ENCODE peak calls at places on chromosomes 16 and 17, in eight cellular contexts. W is testis, M is cardiac muscle cell, Q is C1 segment of cervical spinal cord, C is EL, O is NCI-H1092, A is kidney tubule cell, E is IMR-90. U is an unnamed sample.

GRCh38 chr16:30609002-30609927 is 924 bp downstream of the ZNF689 start:
- DNase-seq in W (peak), O (peak), A (peak), C (peak), E (peak), M (peak), Q (peak), U (no peak)

GRCh38 chr16:10339777-10340752 is 45.8 kb upstream of the ATF7IP2 start:
- DNase-seq in C (no peak), M (no peak), A (no peak), O (no peak), E (no peak), Q (no peak), W (peak), U (no peak)

GRCh38 chr17:63740464-63741181 is 976 bp downstream of the STRADA start:
- DNase-seq in Q (no peak), M (no peak), W (no peak), O (no peak), C (peak), A (peak), E (peak), U (no peak)

GRCh38 chr17:83192161-83192788 is 112.9 kb downstream of the METRNL start:
- DNase-seq in O (no peak), E (peak), C (peak), W (peak), A (peak), M (no peak), Q (no peak), U (no peak)

GRCh38 chr16:90077757-90078593 is 844 bp upstream of the PRDM7 start:
- DNase-seq in M (peak), Q (no peak), E (peak), W (peak), A (peak), O (peak), C (no peak), U (no peak)

GRCh38 chr16:2843526-2843925 is 13.4 kb downstream of the ZG16B start:
- DNase-seq in C (no peak), W (no peak), M (no peak), O (no peak), A (no peak), Q (no peak), E (no peak), U (no peak)

GRCh38 chr16:89370081-89370511 is 120.3 kb downstream of the ANKRD11 start:
- DNase-seq in M (no peak), Q (no peak), C (peak), W (no peak), A (no peak), E (peak), O (no peak), U (no peak)

GRCh38 chr17:39820987-39821386 is 43.1 kb downstream of the IKZF3 start:
- DNase-seq in W (no peak), M (no peak), Q (no peak), E (no peak), O (no peak), A (no peak), C (no peak), U (no peak)

GRCh38 chr16:86635181-86635580 is 56.8 kb downstream of the FOXL1 start:
- DNase-seq in M (no peak), Q (no peak), C (no peak), E (no peak), A (no peak), W (no peak), O (no peak), U (no peak)

GRCh38 chr16:4316732-4317461 is 1.0 kb downstream of the GLIS2 start:
- DNase-seq in E (no peak), A (peak), Q (peak), C (peak), W (no peak), O (peak), M (no peak), U (no peak)

U was measured in kidney epithelial cell.